ENCODE peak calls at places on chromosomes 6 and 20, in six cellular contexts. W, G, B, A, C and O are unnamed samples.

GRCh38 chr6:36873612-36874011 is 991 bp downstream of the PPIL1 start:
- DNase-seq in G (no peak), B (no peak), C (no peak), W (no peak), A (no peak), O (no peak)

GRCh38 chr6:158518196-158519127 is 41.4 kb upstream of the TMEM181 start:
- DNase-seq in A (no peak), B (peak; percentile 52), W (peak; percentile 79), C (peak; percentile 17), G (peak; percentile 45), O (no peak)

GRCh38 chr20:50278684-50279531 is 88.3 kb downstream of the CEBPB start:
- DNase-seq in G (no peak), A (no peak), B (peak; percentile 71), C (no peak), W (peak; percentile 29), O (peak; percentile 86)

GRCh38 chr20:38354227-38354626 is 7.9 kb downstream of the LBP start:
- DNase-seq in A (no peak), C (no peak), W (no peak), B (no peak), G (no peak), O (no peak)

GRCh38 chr6:79872303-79872702 is 75.0 kb downstream of the ELOVL4 start:
- DNase-seq in A (no peak), B (no peak), W (peak; percentile 75), G (no peak), C (no peak), O (no peak)

GRCh38 chr20:13220194-13220856 is 749 bp upstream of the ISM1 start:
- DNase-seq in G (peak; percentile 22), W (peak; percentile 45), A (no peak), B (peak; percentile 28), C (no peak), O (peak; percentile 82)

GRCh38 chr20:17859616-17860232 is 108.9 kb downstream of the SNX5 start:
- DNase-seq in C (no peak), B (no peak), A (no peak), G (peak; percentile 25), W (no peak), O (no peak)

GRCh38 chr20:57065646-57066045 is 200.8 kb downstream of the BMP7 start:
- DNase-seq in B (no peak), G (no peak), A (no peak), C (no peak), W (no peak), O (no peak)

GRCh38 chr20:34083137-34083536 is 28.9 kb downstream of the EIF2S2 start:
- DNase-seq in G (no peak), W (peak; percentile 98), A (no peak), B (peak; percentile 27), C (peak; percentile 74), O (peak; percentile 92)

GRCh38 chr6:135871878-135872277 is 20.4 kb downstream of the PDE7B start:
- DNase-seq in B (no peak), A (no peak), G (no peak), C (no peak), W (no peak), O (no peak)

GRCh38 chr6:47700051-47700450 is 1.7 kb downstream of the ADGRF4 start:
- DNase-seq in B (peak; percentile 30), A (no peak), G (no peak), W (peak; percentile 99), C (peak; percentile 96), O (no peak)

GRCh38 chr20:63003546-63003945 is 3.2 kb downstream of the BHLHE23 start:
- DNase-seq in W (no peak), A (no peak), G (no peak), B (no peak), C (no peak), O (no peak)

GRCh38 chr20:63006611-63007471 is at the start of gene BHLHE23:
- DNase-seq in A (no peak), W (no peak), G (no peak), C (no peak), B (no peak), O (no peak)

GRCh38 chr20:63005240-63005861 is 1.4 kb downstream of the BHLHE23 start:
- DNase-seq in B (no peak), A (no peak), W (no peak), C (no peak), G (no peak), O (no peak)

GRCh38 chr20:63005862-63006564 is 751 bp downstream of the BHLHE23 start:
- DNase-seq in W (peak; percentile 34), B (no peak), G (no peak), C (no peak), A (no peak), O (no peak)

DNA sequence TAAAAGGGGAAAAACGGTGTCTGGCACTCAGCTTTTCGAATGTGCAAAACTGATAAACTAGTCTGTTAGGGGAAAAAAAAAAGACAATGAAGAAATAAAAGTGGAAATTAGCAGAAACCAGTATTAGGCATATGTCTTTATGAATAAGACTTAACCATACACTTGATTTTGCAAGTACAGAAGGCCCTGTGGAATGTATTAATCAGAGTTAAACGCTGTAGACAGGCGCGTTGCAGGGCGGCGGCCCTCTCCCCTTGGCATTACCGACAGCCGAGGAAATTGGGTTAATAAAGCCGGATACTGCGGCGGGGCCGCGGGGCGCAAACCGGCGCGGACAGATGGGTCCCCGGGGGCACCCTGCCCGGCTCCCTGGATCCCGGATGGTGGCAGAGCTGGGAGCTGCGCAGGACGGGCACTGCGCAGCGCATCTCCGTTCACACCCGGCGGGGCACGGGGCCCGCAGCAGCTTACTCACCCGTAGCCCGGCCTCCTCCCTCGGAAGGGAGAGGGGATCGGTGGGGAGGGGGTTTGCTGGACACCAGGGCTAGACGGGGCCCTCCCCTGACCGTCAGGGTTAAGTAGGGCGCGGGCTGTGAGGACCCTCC is 2.1 kb downstream of the BHLHE23 start:
- DNase-seq in C (no peak), W (no peak), A (no peak), G (no peak), B (no peak), O (no peak)
- H3K27me3 ChIP-seq in C (peaks cover 93% of the 10 kb centered on the region), W (peaks cover 55% of the 10 kb centered on the region), A (peaks cover 56% of the 10 kb centered on the region), G (peaks cover 38% of the 10 kb centered on the region), B (peaks cover 67% of the 10 kb centered on the region), O (peaks cover 15% of the 10 kb centered on the region)

GRCh38 chr6:116472710-116473109 is 11.5 kb downstream of the CALHM6 start:
- DNase-seq in C (no peak), B (no peak), A (no peak), G (no peak), W (no peak), O (no peak)

GRCh38 chr6:116476021-116476678 is 15.0 kb downstream of the CALHM6 start:
- DNase-seq in B (no peak), A (no peak), W (no peak), C (no peak), G (no peak), O (no peak)

GRCh38 chr6:116475151-116475550 is 14.0 kb downstream of the CALHM6 start:
- DNase-seq in G (no peak), C (no peak), B (no peak), W (no peak), A (no peak), O (no peak)
- H3K4me3 ChIP-seq in G (no peak overlapping the region), C (no peak overlapping the region), B (no peak overlapping the region), W (no peak overlapping the region), A (no peak overlapping the region), O (no peak overlapping the region)

GRCh38 chr6:116881236-116881635 is 4.2 kb downstream of the RFX6 start:
- DNase-seq in B (no peak), G (no peak), C (no peak), W (no peak), A (no peak), O (no peak)

GRCh38 chr6:116872771-116873170 is 4.3 kb upstream of the RFX6 start:
- DNase-seq in W (no peak), G (no peak), C (no peak), B (no peak), A (no peak), O (no peak)

GRCh38 chr6:116877743-116878142 is 701 bp downstream of the RFX6 start:
- DNase-seq in A (no peak), G (no peak), W (no peak), B (no peak), C (no peak), O (no peak)

GRCh38 chr6:116876107-116876506 is 935 bp upstream of the RFX6 start:
- DNase-seq in G (no peak), A (no peak), B (no peak), C (no peak), W (no peak), O (no peak)

GRCh38 chr6:116876635-116877611 is at the start of gene RFX6:
- DNase-seq in W (no peak), G (no peak), B (no peak), C (no peak), A (no peak), O (no peak)
- H3K27me3 ChIP-seq in W (peaks cover 29% of the 10 kb centered on the region), G (peaks cover 5% of the 10 kb centered on the region), B (peaks cover 31% of the 10 kb centered on the region), C (peaks cover 33% of the 10 kb centered on the region), A (peaks cover 7% of the 10 kb centered on the region), O (peaks cover 22% of the 10 kb centered on the region)

GRCh38 chr6:161223646-161224045 is 50.2 kb downstream of the AGPAT4 start:
- DNase-seq in W (no peak), A (no peak), C (no peak), B (no peak), G (no peak), O (no peak)

GRCh38 chr6:161228096-161228495 is 45.8 kb downstream of the AGPAT4 start:
- DNase-seq in B (peak; percentile 54), W (no peak), A (no peak), G (no peak), C (no peak), O (peak; percentile 47)

GRCh38 chr6:161226005-161226964 is 47.6 kb downstream of the AGPAT4 start:
- DNase-seq in A (no peak), W (no peak), C (no peak), B (no peak), G (peak; percentile 38), O (no peak)

GRCh38 chr6:161227004-161227950 is 46.6 kb downstream of the AGPAT4 start:
- DNase-seq in G (no peak), A (no peak), C (no peak), W (no peak), B (no peak), O (no peak)

GRCh38 chr6:161225677-161226004 is 48.2 kb downstream of the AGPAT4 start:
- DNase-seq in A (no peak), W (no peak), B (no peak), C (no peak), G (no peak), O (no peak)
- H3K4me3 ChIP-seq in A (no peak overlapping the region), W (no peak overlapping the region), B (no peak overlapping the region), C (no peak overlapping the region), G (no peak overlapping the region), O (no peak overlapping the region)

GRCh38 chr6:30360139-30360538 is 15.2 kb downstream of the RPP21 start:
- DNase-seq in C (no peak), G (no peak), A (no peak), W (no peak), B (no peak), O (no peak)

GRCh38 chr6:30356519-30356918 is 11.6 kb downstream of the RPP21 start:
- DNase-seq in W (no peak), B (no peak), A (no peak), C (no peak), G (no peak), O (no peak)

GRCh38 chr6:30359276-30359675 is 14.3 kb downstream of the RPP21 start:
- DNase-seq in A (no peak), B (no peak), G (no peak), C (no peak), W (no peak), O (no peak)

GRCh38 chr6:30357678-30358339 is 12.9 kb downstream of the RPP21 start:
- DNase-seq in B (peak; percentile 79), A (no peak), G (peak; percentile 51), C (no peak), W (peak; percentile 44), O (no peak)

DNA sequence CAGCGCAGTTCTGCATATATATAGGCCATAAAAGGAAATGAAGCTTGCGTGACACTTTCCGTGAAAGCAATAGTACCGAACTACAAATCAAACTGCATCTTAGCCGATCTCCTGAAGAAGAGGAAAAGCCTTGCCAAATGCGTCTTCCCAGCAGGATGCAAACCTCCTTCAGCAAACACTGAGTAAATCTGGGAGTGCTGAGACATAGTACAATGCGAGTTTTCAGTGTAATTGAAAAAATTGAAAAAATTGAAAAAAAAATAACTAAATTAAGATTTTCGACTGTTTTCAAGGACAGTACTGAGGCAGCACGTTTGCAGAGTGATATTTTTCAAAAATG is 13.4 kb downstream of the RPP21 start:
- DNase-seq in B (no peak), A (no peak), C (no peak), W (no peak), G (no peak), O (no peak)
- H3K27me3 ChIP-seq in B (no peaks in the 10 kb centered on the region), A (peaks cover 5% of the 10 kb centered on the region), C (peaks cover 35% of the 10 kb centered on the region), W (peaks cover 13% of the 10 kb centered on the region), G (no peaks in the 10 kb centered on the region), O (peaks cover 56% of the 10 kb centered on the region)